ENCODE peak calls at places on chromosome 13, in six cellular contexts. H is stimulated activated CD4-positive, alpha-beta T cell treated with anti-CD3 and anti-CD28 coated beads, Interleukin-4, amount 100 ng/mL, for 1 hour; A is left ventricle myocardium superior; W is stomach; P is AG08395; M is endothelial cell of umbilical vein. E is an unnamed sample.

GRCh38 chr13:21139374-21139773 is 37.0 kb downstream of the SKA3 start:
- DNase-seq in M (no peak), A (no peak), H (no peak), P (no peak), W (no peak), E (no peak)

GRCh38 chr13:100140441-100140840 is 51.5 kb downstream of the PCCA start:
- DNase-seq in H (no peak), A (no peak), W (no peak), M (no peak), P (no peak), E (no peak)

GRCh38 chr13:103351035-103351828 is 285.0 kb upstream of the SLC10A2 start:
- DNase-seq in H (no peak), M (no peak), W (no peak), P (no peak), A (peak), E (no peak)

GRCh38 chr13:112871742-112872141 is 97.3 kb upstream of the MCF2L start:
- DNase-seq in W (no peak), A (peak), H (no peak), M (no peak), P (no peak), E (no peak)

GRCh38 chr13:96020155-96020575 is 33.0 kb downstream of the UGGT2 start:
- DNase-seq in P (peak), H (no peak), A (no peak), M (peak), W (peak), E (peak)

GRCh38 chr13:77036294-77036693 is 9.3 kb upstream of the FBXL3 start:
- DNase-seq in P (no peak), M (no peak), W (no peak), H (no peak), A (no peak), E (no peak)

GRCh38 chr13:62598708-62599107 is 1183.1 kb upstream of the PCDH20 start:
- DNase-seq in M (no peak), W (no peak), P (no peak), H (no peak), A (no peak), E (no peak)

GRCh38 chr13:97853550-97853949 is 99.9 kb upstream of the IPO5 start:
- DNase-seq in A (no peak), P (peak), M (no peak), H (no peak), W (no peak), E (no peak)

GRCh38 chr13:23845309-23845708 is 43.9 kb downstream of the MIPEP start:
- DNase-seq in W (no peak), M (no peak), P (no peak), H (no peak), A (no peak), E (no peak)

GRCh38 chr13:114078501-114079451 is 53.6 kb downstream of the RASA3 start:
- DNase-seq in W (peak), P (peak), A (peak), H (no peak), M (no peak), E (no peak)

GRCh38 chr13:35260316-35260715 is 216.2 kb downstream of the MAB21L1 start:
- DNase-seq in P (no peak), H (no peak), M (no peak), W (no peak), A (no peak), E (no peak)

GRCh38 chr13:59182241-59182640 is 981.5 kb downstream of the DIAPH3 start:
- DNase-seq in P (no peak), M (no peak), A (no peak), W (no peak), H (no peak), E (no peak)

GRCh38 chr13:44340508-44340907 is 33.1 kb upstream of the SERP2 start:
- DNase-seq in M (no peak), P (no peak), H (no peak), W (no peak), A (no peak), E (no peak)

GRCh38 chr13:70732611-70733010 is 624.4 kb upstream of the KLHL1 start:
- DNase-seq in W (no peak), M (no peak), H (no peak), P (no peak), A (no peak), E (no peak)

GRCh38 chr13:83498486-83499190 is 383.6 kb downstream of the SLITRK1 start:
- DNase-seq in M (no peak), A (no peak), W (no peak), H (no peak), P (no peak), E (no peak)

GRCh38 chr13:31223215-31223614 is 23.4 kb downstream of the B3GLCT start:
- DNase-seq in P (no peak), A (peak), H (no peak), M (no peak), W (no peak), E (no peak)

GRCh38 chr13:104586010-104586746 is 1520.0 kb upstream of the SLC10A2 start:
- DNase-seq in M (peak), P (peak), W (no peak), H (no peak), A (no peak), E (no peak)

GRCh38 chr13:97506511-97506910 is 72.5 kb downstream of the RAP2A start:
- DNase-seq in M (peak), H (no peak), P (no peak), A (no peak), W (no peak), E (no peak)

GRCh38 chr13:28268800-28269223 is 130.5 kb downstream of the PAN3 start:
- DNase-seq in A (no peak), P (no peak), W (no peak), M (no peak), H (no peak), E (peak)

GRCh38 chr13:50928088-50928487 is 18.5 kb downstream of the RNASEH2B start:
- DNase-seq in A (no peak), P (no peak), W (no peak), H (no peak), M (no peak), E (no peak)

GRCh38 chr13:92390217-92390616 is 836.4 kb upstream of the GPC6 start:
- DNase-seq in P (no peak), W (no peak), A (no peak), M (no peak), H (no peak), E (no peak)

GRCh38 chr13:97797553-97797952 is 155.9 kb upstream of the IPO5 start:
- DNase-seq in W (no peak), H (no peak), M (no peak), A (no peak), P (no peak), E (no peak)

E was measured in GM13977.